ENCODE peak calls at places on chromosomes 3 and 15, in nine cellular contexts. One of them, this sample, is unnamed.

GRCh38 chr3:123126051-123126450 is 59.2 kb downstream of the PDIA5 start:
- DNase-seq in K562: no peak
- DNase-seq in SK-N-SH: no peak
- DNase-seq in HCT116: no peak
- DNase-seq in Panc1: no peak
- DNase-seq in GM23338: peak
- DNase-seq in GM12878: no peak
- DNase-seq in A549: no peak
- DNase-seq in HepG2: no peak
- DNase-seq in this sample: no peak

GRCh38 chr3:167761302-167761701 is 25.8 kb downstream of the SERPINI1 start:
- DNase-seq in HepG2: no peak
- DNase-seq in HCT116: no peak
- DNase-seq in GM12878: no peak
- DNase-seq in SK-N-SH: no peak
- DNase-seq in GM23338: no peak
- DNase-seq in K562: no peak
- DNase-seq in A549: no peak
- DNase-seq in Panc1: no peak
- DNase-seq in this sample: no peak

GRCh38 chr3:110031975-110032374 is 694.6 kb upstream of the DPPA4 start:
- DNase-seq in HCT116: no peak
- DNase-seq in K562: no peak
- DNase-seq in Panc1: no peak
- DNase-seq in HepG2: no peak
- DNase-seq in SK-N-SH: no peak
- DNase-seq in GM12878: no peak
- DNase-seq in GM23338: no peak
- DNase-seq in A549: no peak
- DNase-seq in this sample: no peak

GRCh38 chr3:154095832-154096421 is 25.3 kb upstream of the ARHGEF26 start:
- DNase-seq in SK-N-SH: no peak
- DNase-seq in Panc1: no peak
- DNase-seq in A549: peak
- DNase-seq in HCT116: peak
- DNase-seq in K562: no peak
- DNase-seq in GM12878: no peak
- DNase-seq in GM23338: peak
- DNase-seq in HepG2: peak
- DNase-seq in this sample: no peak

GRCh38 chr3:182692685-182693084 is 100.6 kb upstream of the ATP11B start:
- DNase-seq in Panc1: no peak
- DNase-seq in K562: no peak
- DNase-seq in SK-N-SH: no peak
- DNase-seq in HCT116: no peak
- DNase-seq in GM12878: no peak
- DNase-seq in HepG2: no peak
- DNase-seq in GM23338: no peak
- DNase-seq in A549: no peak
- DNase-seq in this sample: peak

GRCh38 chr3:155083313-155083905 is 3.3 kb downstream of the MME start:
- DNase-seq in GM12878: no peak
- DNase-seq in HepG2: no peak
- DNase-seq in K562: no peak
- DNase-seq in A549: no peak
- DNase-seq in GM23338: no peak
- DNase-seq in SK-N-SH: no peak
- DNase-seq in HCT116: no peak
- DNase-seq in Panc1: no peak
- DNase-seq in this sample: no peak

GRCh38 chr15:73079570-73079969 is 27.3 kb downstream of the NEO1 start:
- DNase-seq in HCT116: no peak
- DNase-seq in GM12878: no peak
- DNase-seq in GM23338: no peak
- DNase-seq in Panc1: no peak
- DNase-seq in HepG2: no peak
- DNase-seq in A549: no peak
- DNase-seq in K562: no peak
- DNase-seq in SK-N-SH: no peak
- DNase-seq in this sample: no peak

GRCh38 chr15:62163847-62164499 is 1.1 kb downstream of the C2CD4B start:
- DNase-seq in HepG2: no peak
- DNase-seq in A549: peak
- DNase-seq in GM23338: peak
- DNase-seq in K562: no peak
- DNase-seq in HCT116: no peak
- DNase-seq in SK-N-SH: peak
- DNase-seq in GM12878: no peak
- DNase-seq in Panc1: no peak
- DNase-seq in this sample: no peak

GRCh38 chr3:171838218-171838720 is 4.9 kb upstream of the TMEM212 start:
- DNase-seq in GM23338: peak
- DNase-seq in A549: peak
- DNase-seq in Panc1: no peak
- DNase-seq in GM12878: no peak
- DNase-seq in SK-N-SH: no peak
- DNase-seq in HCT116: no peak
- DNase-seq in HepG2: peak
- DNase-seq in K562: no peak
- DNase-seq in this sample: no peak

GRCh38 chr3:139629033-139629432 is 48.7 kb downstream of the NMNAT3 start:
- DNase-seq in SK-N-SH: no peak
- DNase-seq in A549: peak
- DNase-seq in GM12878: no peak
- DNase-seq in HCT116: peak
- DNase-seq in K562: no peak
- DNase-seq in HepG2: peak
- DNase-seq in Panc1: no peak
- DNase-seq in GM23338: peak
- DNase-seq in this sample: peak

DNA sequence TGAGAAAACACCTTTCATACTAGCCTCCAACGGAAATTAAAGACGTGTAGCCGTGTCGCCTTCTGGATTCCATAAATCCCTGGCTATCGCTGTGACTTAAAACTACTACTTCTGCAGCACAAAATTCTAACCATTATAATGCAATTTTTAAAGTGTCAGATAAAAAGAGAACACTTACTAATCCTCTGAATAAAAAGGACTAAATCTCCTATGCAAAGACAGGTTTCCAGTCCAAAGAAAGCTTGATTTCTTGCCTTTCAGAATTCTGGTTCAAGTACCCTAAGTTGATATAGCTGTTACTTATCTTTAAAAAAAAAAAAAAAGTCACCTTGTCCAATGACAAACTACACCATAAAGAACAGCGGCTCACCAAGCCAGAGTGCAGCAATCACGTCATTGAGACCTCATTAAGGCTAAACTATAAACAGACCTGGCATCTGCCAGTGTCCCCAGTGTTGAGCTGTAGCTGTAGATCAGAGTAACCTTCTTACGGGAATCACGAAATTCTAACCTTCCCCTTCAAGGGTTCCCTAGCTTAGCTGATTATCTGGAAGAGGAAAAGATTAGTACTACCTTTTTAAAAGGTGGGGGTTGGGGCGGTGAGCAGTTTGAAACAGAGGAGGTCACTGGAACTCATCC is 2.2 kb downstream of the ABCC5 start:
- DNase-seq in GM12878: no peak
- DNase-seq in Panc1: no peak
- DNase-seq in GM23338: no peak
- DNase-seq in HCT116: no peak
- DNase-seq in A549: no peak
- DNase-seq in K562: no peak
- DNase-seq in HepG2: no peak
- DNase-seq in SK-N-SH: peak
- DNase-seq in this sample: no peak
- TF ChIP-seq REST in GM12878: no peak
- TF ChIP-seq REST in Panc1: no peak
- TF ChIP-seq REST in GM23338: no peak
- TF ChIP-seq REST in HCT116: no peak
- TF ChIP-seq REST in A549: no peak
- TF ChIP-seq REST in K562: no peak
- TF ChIP-seq REST in HepG2: no peak
- TF ChIP-seq REST in SK-N-SH: no peak
- TF ChIP-seq REST in this sample: no peak

GRCh38 chr3:46293991-46294833 is 52.0 kb downstream of the CCR3 start:
- DNase-seq in A549: no peak
- DNase-seq in GM12878: no peak
- DNase-seq in K562: no peak
- DNase-seq in HCT116: no peak
- DNase-seq in GM23338: no peak
- DNase-seq in HepG2: no peak
- DNase-seq in SK-N-SH: no peak
- DNase-seq in Panc1: no peak
- DNase-seq in this sample: no peak
- TF ChIP-seq REST in A549: no peak
- TF ChIP-seq REST in GM12878: no peak
- TF ChIP-seq REST in K562: no peak
- TF ChIP-seq REST in HCT116: no peak
- TF ChIP-seq REST in GM23338: no peak
- TF ChIP-seq REST in HepG2: no peak
- TF ChIP-seq REST in SK-N-SH: no peak
- TF ChIP-seq REST in Panc1: no peak
- TF ChIP-seq REST in this sample: no peak

DNA sequence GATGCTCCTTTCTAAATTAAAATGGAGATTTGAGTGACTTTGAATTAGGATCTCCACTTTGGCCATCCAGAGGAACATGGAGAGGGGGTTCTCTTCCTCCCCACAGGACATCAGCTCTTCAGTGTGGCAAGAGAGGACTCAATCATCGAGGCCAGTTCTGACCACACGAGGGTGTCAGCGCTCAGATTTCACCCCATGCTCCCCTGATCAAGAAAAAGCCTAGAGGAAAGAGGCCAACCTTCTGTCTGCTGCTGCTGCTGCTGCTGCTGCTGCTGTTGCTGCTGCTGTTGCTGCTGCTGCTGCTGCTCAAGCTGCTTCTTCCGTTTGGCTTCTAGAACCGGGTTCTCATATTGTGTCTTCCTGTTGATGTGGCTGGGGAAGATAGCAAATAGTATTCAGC is 599.1 kb downstream of the MAGI1 start:
- DNase-seq in HCT116: peak
- DNase-seq in GM12878: no peak
- DNase-seq in HepG2: peak
- DNase-seq in A549: peak
- DNase-seq in K562: peak
- DNase-seq in SK-N-SH: peak
- DNase-seq in Panc1: no peak
- DNase-seq in GM23338: peak
- DNase-seq in this sample: no peak
- TF ChIP-seq REST in HCT116: no peak
- TF ChIP-seq REST in GM12878: no peak
- TF ChIP-seq REST in HepG2: no peak
- TF ChIP-seq REST in A549: no peak
- TF ChIP-seq REST in K562: no peak
- TF ChIP-seq REST in SK-N-SH: no peak
- TF ChIP-seq REST in Panc1: no peak
- TF ChIP-seq REST in GM23338: no peak
- TF ChIP-seq REST in this sample: no peak

DNA sequence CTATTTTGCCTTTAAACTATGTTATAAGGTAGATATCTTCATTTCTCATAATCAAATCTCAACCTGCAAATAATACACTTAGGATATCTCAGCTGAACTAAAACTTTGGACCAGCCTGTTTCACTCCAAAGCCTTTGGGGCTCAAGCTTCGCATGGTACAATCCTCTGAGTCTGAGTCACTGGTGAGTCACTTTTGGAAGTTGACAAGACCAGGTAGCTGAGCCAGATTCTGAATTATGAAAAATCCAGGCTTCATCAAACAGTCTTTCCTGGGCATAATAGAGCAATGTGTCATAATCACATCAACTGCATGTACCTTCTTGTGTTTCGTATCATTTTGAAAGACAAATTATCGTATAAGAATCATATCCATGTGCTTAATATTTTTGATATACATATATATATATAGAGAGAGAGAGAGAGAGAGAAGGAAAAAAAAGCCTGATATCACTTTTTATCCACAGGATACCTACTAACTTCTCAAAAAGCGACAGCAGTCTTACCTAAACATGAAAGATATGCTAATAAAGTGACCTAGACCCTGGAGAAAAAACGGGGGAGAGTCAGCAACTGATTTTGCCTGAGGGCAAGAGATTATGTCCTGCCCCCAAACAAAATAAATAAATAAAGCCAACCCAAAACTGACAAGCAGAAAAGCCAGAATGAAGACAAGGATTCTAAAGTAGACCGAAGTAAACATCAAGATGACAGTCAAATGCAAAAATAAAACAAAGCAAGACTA is 263.9 kb upstream of the TGFBR2 start:
- DNase-seq in GM23338: no peak
- DNase-seq in SK-N-SH: no peak
- DNase-seq in Panc1: peak
- DNase-seq in GM12878: no peak
- DNase-seq in HCT116: peak
- DNase-seq in HepG2: peak
- DNase-seq in K562: no peak
- DNase-seq in A549: peak
- DNase-seq in this sample: no peak
- TF ChIP-seq REST in GM23338: no peak
- TF ChIP-seq REST in SK-N-SH: peak
- TF ChIP-seq REST in Panc1: no peak
- TF ChIP-seq REST in GM12878: no peak
- TF ChIP-seq REST in HCT116: no peak
- TF ChIP-seq REST in HepG2: no peak
- TF ChIP-seq REST in K562: no peak
- TF ChIP-seq REST in A549: no peak
- TF ChIP-seq REST in this sample: no peak

GRCh38 chr15:80920271-80920699 is 69.3 kb downstream of the MESD start:
- DNase-seq in A549: no peak
- DNase-seq in GM12878: no peak
- DNase-seq in SK-N-SH: no peak
- DNase-seq in GM23338: no peak
- DNase-seq in HepG2: no peak
- DNase-seq in Panc1: no peak
- DNase-seq in HCT116: no peak
- DNase-seq in K562: no peak
- DNase-seq in this sample: no peak
- TF ChIP-seq REST in A549: no peak
- TF ChIP-seq REST in GM12878: no peak
- TF ChIP-seq REST in SK-N-SH: no peak
- TF ChIP-seq REST in GM23338: no peak
- TF ChIP-seq REST in HepG2: no peak
- TF ChIP-seq REST in Panc1: no peak
- TF ChIP-seq REST in HCT116: no peak
- TF ChIP-seq REST in K562: no peak
- TF ChIP-seq REST in this sample: no peak

GRCh38 chr15:96066852-96067490 is 263.5 kb upstream of the NR2F2 start:
- DNase-seq in HCT116: no peak
- DNase-seq in HepG2: no peak
- DNase-seq in GM12878: no peak
- DNase-seq in GM23338: no peak
- DNase-seq in Panc1: no peak
- DNase-seq in A549: no peak
- DNase-seq in SK-N-SH: no peak
- DNase-seq in K562: peak
- DNase-seq in this sample: peak
- TF ChIP-seq REST in HCT116: no peak
- TF ChIP-seq REST in HepG2: no peak
- TF ChIP-seq REST in GM12878: no peak
- TF ChIP-seq REST in GM23338: no peak
- TF ChIP-seq REST in Panc1: no peak
- TF ChIP-seq REST in A549: no peak
- TF ChIP-seq REST in SK-N-SH: no peak
- TF ChIP-seq REST in K562: no peak
- TF ChIP-seq REST in this sample: no peak